ENCODE peak calls at places on chromosome 2, in eight cellular contexts. A, X, Y, T, N, C, M and L are unnamed samples.

GRCh38 chr2:102514061-102514785 is 41.2 kb downstream of the SLC9A4 start:
- DNase-seq in A (no peak), X (no peak), Y (no peak), T (no peak), N (no peak), C (no peak), M (no peak), L (no peak)

GRCh38 chr2:66434679-66435548 is at the start of gene MEIS1:
- DNase-seq in A (peak; percentile 89), X (peak; percentile 98), Y (peak; percentile 85), T (peak; percentile 96), N (no peak), C (peak; percentile 92), M (peak; percentile 98), L (peak; percentile 84)

GRCh38 chr2:66538291-66538690 is 103.4 kb downstream of the MEIS1 start:
- DNase-seq in A (no peak), X (no peak), Y (no peak), T (no peak), N (no peak), C (no peak), M (no peak), L (no peak)

GRCh38 chr2:158489366-158490112 is 32.8 kb downstream of the PKP4 start:
- DNase-seq in A (no peak), X (no peak), Y (no peak), T (no peak), N (no peak), C (peak; percentile 58), M (no peak), L (no peak)

GRCh38 chr2:102301867-102302362 is 9.4 kb upstream of the IL1RL1 start:
- DNase-seq in A (no peak), X (peak; percentile 57), Y (no peak), T (no peak), N (peak; percentile 17), C (peak; percentile 80), M (no peak), L (no peak)

GRCh38 chr2:6341730-6342129 is 524.0 kb downstream of the CMPK2 start:
- DNase-seq in A (no peak), X (no peak), Y (no peak), T (no peak), N (no peak), C (no peak), M (no peak), L (no peak)

GRCh38 chr2:22282215-22282614 is 1102.8 kb upstream of the KLHL29 start:
- DNase-seq in A (no peak), X (no peak), Y (no peak), T (no peak), N (no peak), C (no peak), M (no peak), L (no peak)

GRCh38 chr2:69291004-69291650 is 95.9 kb downstream of the GFPT1 start:
- DNase-seq in A (no peak), X (peak; percentile 42), Y (no peak), T (no peak), N (no peak), C (no peak), M (peak; percentile 68), L (no peak)

GRCh38 chr2:57497489-57498096 is 549.0 kb upstream of the VRK2 start:
- DNase-seq in A (no peak), X (peak; percentile 54), Y (peak; percentile 41), T (peak; percentile 65), N (peak; percentile 30), C (peak; percentile 80), M (peak; percentile 25), L (no peak)

GRCh38 chr2:206983156-206983875 is 44.0 kb downstream of the CPO start:
- DNase-seq in A (no peak), X (no peak), Y (no peak), T (no peak), N (no peak), C (no peak), M (no peak), L (no peak)

GRCh38 chr2:97645112-97645699 is 656 bp upstream of the COX5B start:
- DNase-seq in A (no peak), X (no peak), Y (peak; percentile 75), T (no peak), N (peak; percentile 11), C (no peak), M (no peak), L (peak; percentile 56)

GRCh38 chr2:152715854-152716428 is 1.3 kb downstream of the PRPF40A start:
- DNase-seq in A (no peak), X (no peak), Y (no peak), T (peak; percentile 53), N (no peak), C (peak; percentile 79), M (no peak), L (no peak)

GRCh38 chr2:165872101-165872791 is 78.2 kb upstream of the GALNT3 start:
- DNase-seq in A (no peak), X (no peak), Y (no peak), T (no peak), N (no peak), C (no peak), M (no peak), L (no peak)

GRCh38 chr2:150977296-150977695 is 284.4 kb downstream of the RBM43 start:
- DNase-seq in A (no peak), X (no peak), Y (peak; percentile 65), T (no peak), N (no peak), C (peak; percentile 48), M (no peak), L (no peak)

GRCh38 chr2:12488365-12488972 is 228.3 kb upstream of the TRIB2 start:
- DNase-seq in A (no peak), X (no peak), Y (no peak), T (no peak), N (no peak), C (no peak), M (no peak), L (no peak)

GRCh38 chr2:20838016-20838415 is 15.1 kb upstream of the LDAH start:
- DNase-seq in A (no peak), X (no peak), Y (no peak), T (no peak), N (no peak), C (no peak), M (no peak), L (no peak)

DNA sequence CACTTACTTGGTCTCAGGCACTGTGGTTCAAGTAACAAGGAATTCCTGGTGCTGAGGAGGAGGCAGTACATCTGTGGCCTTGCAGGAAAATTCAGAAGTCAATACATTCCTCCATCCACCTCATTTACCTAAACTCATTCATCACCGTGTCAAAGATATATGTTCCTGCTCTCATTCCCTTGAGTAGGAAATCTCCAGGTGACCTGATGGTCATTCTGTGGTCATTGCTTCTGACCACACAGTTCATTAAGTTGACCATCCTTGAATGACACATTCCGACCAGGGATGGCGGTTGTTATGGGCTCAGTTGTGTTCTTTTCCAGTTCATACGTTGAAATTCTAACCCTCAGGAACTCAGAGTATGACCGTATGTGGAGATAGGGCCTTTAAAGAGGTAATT is 2.1 kb upstream of the STK17B start:
- DNase-seq in A (no peak), X (no peak), Y (no peak), T (no peak), N (no peak), C (no peak), M (no peak), L (no peak)
- H3K27ac ChIP-seq in A (no peak overlapping the region), X (no peak overlapping the region), Y (no peak overlapping the region), T (no peak overlapping the region), N (no peak overlapping the region), C (no peak overlapping the region), M (no peak overlapping the region), L (no peak overlapping the region)

DNA sequence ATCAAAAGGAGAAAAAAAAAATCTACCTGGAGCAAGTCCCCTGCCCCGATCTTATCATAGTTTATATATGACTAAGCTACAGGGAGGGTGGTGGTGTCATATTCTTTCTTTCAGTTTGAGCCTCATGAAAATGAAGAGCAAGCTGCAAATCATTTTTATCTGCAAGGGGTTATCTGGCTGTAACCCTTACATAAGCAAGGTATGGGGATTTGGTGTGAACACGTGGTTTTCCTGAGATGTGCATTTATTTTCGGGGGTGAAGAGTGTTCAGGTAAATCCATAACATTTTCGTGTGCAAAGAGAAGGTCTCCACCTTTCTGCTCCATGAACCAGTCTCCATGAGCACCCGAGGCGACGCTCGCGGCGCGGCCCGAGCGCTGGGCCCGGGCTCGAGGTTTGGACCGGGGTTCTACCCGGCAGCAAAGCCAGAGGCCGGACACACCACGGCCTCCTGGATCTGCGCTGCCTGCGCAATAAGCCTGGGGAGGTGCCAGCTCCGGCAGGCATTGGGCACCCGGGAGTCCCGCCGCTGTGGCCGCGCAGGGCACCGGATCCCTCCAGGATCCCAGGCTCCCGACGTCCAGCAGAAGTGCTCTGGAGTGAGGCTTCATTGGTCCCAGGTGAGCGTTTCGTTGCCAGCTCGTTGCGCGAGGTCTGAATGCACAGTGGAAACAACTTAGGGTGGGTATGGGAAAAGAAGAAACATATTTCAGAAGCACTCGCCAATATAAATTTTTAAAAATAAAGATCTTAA is 36.1 kb upstream of the GPD2 start:
- DNase-seq in A (peak; percentile 90), X (peak; percentile 89), Y (peak; percentile 87), T (peak; percentile 71), N (no peak), C (peak; percentile 88), M (peak; percentile 78), L (peak; percentile 76)
- H3K27ac ChIP-seq in A (peak overlapping the region; percentile 95), X (peak overlapping the region; percentile 89), Y (peak overlapping the region; percentile 89), T (peak overlapping the region; percentile 84), N (no peak overlapping the region), C (no peak overlapping the region), M (peak overlapping the region; percentile 99), L (peak overlapping the region; percentile 82)

GRCh38 chr2:64023485-64024258 is 4.4 kb upstream of the VPS54 start:
- DNase-seq in A (no peak), X (no peak), Y (no peak), T (no peak), N (no peak), C (peak; percentile 66), M (no peak), L (no peak)

GRCh38 chr2:64019083-64019974 is at the start of gene VPS54:
- DNase-seq in A (peak; percentile 70), X (peak; percentile 59), Y (peak; percentile 76), T (peak; percentile 71), N (peak; percentile 64), C (peak; percentile 89), M (peak; percentile 64), L (peak; percentile 92)

GRCh38 chr2:64024259-64024949 is 5.2 kb upstream of the VPS54 start:
- DNase-seq in A (no peak), X (no peak), Y (no peak), T (no peak), N (no peak), C (no peak), M (no peak), L (no peak)

GRCh38 chr2:64019975-64020281 is 700 bp upstream of the VPS54 start:
- DNase-seq in A (no peak), X (no peak), Y (no peak), T (no peak), N (no peak), C (no peak), M (no peak), L (no peak)

GRCh38 chr2:64021578-64021977 is 2.4 kb upstream of the VPS54 start:
- DNase-seq in A (no peak), X (no peak), Y (no peak), T (no peak), N (no peak), C (no peak), M (no peak), L (no peak)
- H3K27ac ChIP-seq in A (peak overlapping the region; percentile 26), X (peak overlapping the region; percentile 47), Y (no peak overlapping the region), T (no peak overlapping the region), N (no peak overlapping the region), C (no peak overlapping the region), M (peak overlapping the region; percentile 98), L (no peak overlapping the region)

DNA sequence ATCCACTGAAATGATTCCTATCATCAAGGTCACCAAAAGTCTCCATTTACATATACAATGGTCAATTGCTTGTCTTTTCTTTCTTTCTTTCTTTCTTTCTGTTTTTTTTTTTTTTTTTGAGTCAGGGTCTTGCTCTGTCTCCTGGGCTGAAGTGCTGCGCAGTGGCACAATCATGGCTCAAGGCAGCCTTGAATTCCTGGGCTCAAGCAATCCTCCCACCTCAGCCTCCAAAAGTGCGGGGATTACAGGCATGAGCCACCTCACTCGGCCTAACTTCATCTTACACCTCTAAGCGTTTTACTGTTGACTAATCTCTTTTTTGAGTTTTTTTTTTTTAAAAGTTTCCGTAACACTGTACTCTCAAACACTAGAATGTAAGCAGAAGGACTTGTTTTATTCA is 867 bp downstream of the SF3B6 start:
- DNase-seq in A (no peak), X (no peak), Y (no peak), T (no peak), N (no peak), C (no peak), M (no peak), L (no peak)
- H3K27ac ChIP-seq in A (peak overlapping the region; percentile 87), X (peak overlapping the region; percentile 89), Y (peak overlapping the region; percentile 93), T (no peak overlapping the region), N (no peak overlapping the region), C (no peak overlapping the region), M (peak overlapping the region; percentile 87), L (peak overlapping the region; percentile 94)